ENCODE peak calls at places on chromosome 1, in eight cellular contexts. One of them, this sample, is unnamed.
A peak's percentile ranks its signal among the peaks of the same experiment; 100 is the strongest.

GRCh38 chr1:23372481-23372880 is 2.8 kb upstream of the ZNF436 start:
- DNase-seq in activated naive CD4-positive, alpha-beta T cell treated with anti-CD3 and anti-CD28 coated beads for 36 hours: no peak
- DNase-seq in T-helper 9 cell: no peak
- DNase-seq in H7: no peak
- DNase-seq in stimulated activated CD8-positive, alpha-beta memory T cell treated with anti-CD3 and anti-CD28 coated beads, Interleukin-12 subunit alpha, Interleukin-12 subunit beta, amount 100 ng/mL, for 4 hours: no peak
- DNase-seq in NCI-H2029 treated with DMSO at 0.1 percent for 48 hours: no peak
- DNase-seq in choroid plexus epithelial cell: no peak
- DNase-seq in CD8-positive, alpha-beta T cell: no peak
- DNase-seq in this sample: no peak

GRCh38 chr1:95245029-95245428 is 11.0 kb downstream of the RWDD3 start:
- DNase-seq in NCI-H2029 treated with DMSO at 0.1 percent for 48 hours: no peak
- DNase-seq in activated naive CD4-positive, alpha-beta T cell treated with anti-CD3 and anti-CD28 coated beads for 36 hours: no peak
- DNase-seq in CD8-positive, alpha-beta T cell: no peak
- DNase-seq in choroid plexus epithelial cell: no peak
- DNase-seq in stimulated activated CD8-positive, alpha-beta memory T cell treated with anti-CD3 and anti-CD28 coated beads, Interleukin-12 subunit alpha, Interleukin-12 subunit beta, amount 100 ng/mL, for 4 hours: no peak
- DNase-seq in H7: no peak
- DNase-seq in T-helper 9 cell: no peak
- DNase-seq in this sample: no peak

GRCh38 chr1:199122532-199123311 is 483.9 kb downstream of the PTPRC start:
- DNase-seq in CD8-positive, alpha-beta T cell: no peak
- DNase-seq in activated naive CD4-positive, alpha-beta T cell treated with anti-CD3 and anti-CD28 coated beads for 36 hours: no peak
- DNase-seq in T-helper 9 cell: no peak
- DNase-seq in H7: no peak
- DNase-seq in stimulated activated CD8-positive, alpha-beta memory T cell treated with anti-CD3 and anti-CD28 coated beads, Interleukin-12 subunit alpha, Interleukin-12 subunit beta, amount 100 ng/mL, for 4 hours: no peak
- DNase-seq in NCI-H2029 treated with DMSO at 0.1 percent for 48 hours: no peak
- DNase-seq in choroid plexus epithelial cell: peak; percentile 12
- DNase-seq in this sample: peak; percentile 78

GRCh38 chr1:35808376-35809155 is 750 bp downstream of the AGO4 start:
- DNase-seq in activated naive CD4-positive, alpha-beta T cell treated with anti-CD3 and anti-CD28 coated beads for 36 hours: peak; percentile 48
- DNase-seq in stimulated activated CD8-positive, alpha-beta memory T cell treated with anti-CD3 and anti-CD28 coated beads, Interleukin-12 subunit alpha, Interleukin-12 subunit beta, amount 100 ng/mL, for 4 hours: no peak
- DNase-seq in choroid plexus epithelial cell: peak; percentile 13
- DNase-seq in NCI-H2029 treated with DMSO at 0.1 percent for 48 hours: no peak
- DNase-seq in CD8-positive, alpha-beta T cell: peak; percentile 4
- DNase-seq in T-helper 9 cell: no peak
- DNase-seq in H7: peak; percentile 80
- DNase-seq in this sample: peak; percentile 25

GRCh38 chr1:1344672-1345361 is 4.4 kb downstream of the DVL1 start:
- DNase-seq in T-helper 9 cell: no peak
- DNase-seq in choroid plexus epithelial cell: peak; percentile 51
- DNase-seq in stimulated activated CD8-positive, alpha-beta memory T cell treated with anti-CD3 and anti-CD28 coated beads, Interleukin-12 subunit alpha, Interleukin-12 subunit beta, amount 100 ng/mL, for 4 hours: peak; percentile 37
- DNase-seq in NCI-H2029 treated with DMSO at 0.1 percent for 48 hours: no peak
- DNase-seq in H7: peak; percentile 91
- DNase-seq in CD8-positive, alpha-beta T cell: no peak
- DNase-seq in activated naive CD4-positive, alpha-beta T cell treated with anti-CD3 and anti-CD28 coated beads for 36 hours: peak; percentile 55
- DNase-seq in this sample: no peak

GRCh38 chr1:43799656-43800629 is 92.6 kb downstream of the ST3GAL3 start:
- DNase-seq in stimulated activated CD8-positive, alpha-beta memory T cell treated with anti-CD3 and anti-CD28 coated beads, Interleukin-12 subunit alpha, Interleukin-12 subunit beta, amount 100 ng/mL, for 4 hours: no peak
- DNase-seq in choroid plexus epithelial cell: peak; percentile 68
- DNase-seq in activated naive CD4-positive, alpha-beta T cell treated with anti-CD3 and anti-CD28 coated beads for 36 hours: no peak
- DNase-seq in CD8-positive, alpha-beta T cell: no peak
- DNase-seq in H7: no peak
- DNase-seq in T-helper 9 cell: no peak
- DNase-seq in NCI-H2029 treated with DMSO at 0.1 percent for 48 hours: no peak
- DNase-seq in this sample: peak; percentile 30

GRCh38 chr1:12615916-12616708 is 1.9 kb downstream of the DHRS3 start:
- DNase-seq in NCI-H2029 treated with DMSO at 0.1 percent for 48 hours: no peak
- DNase-seq in CD8-positive, alpha-beta T cell: no peak
- DNase-seq in stimulated activated CD8-positive, alpha-beta memory T cell treated with anti-CD3 and anti-CD28 coated beads, Interleukin-12 subunit alpha, Interleukin-12 subunit beta, amount 100 ng/mL, for 4 hours: no peak
- DNase-seq in T-helper 9 cell: no peak
- DNase-seq in choroid plexus epithelial cell: peak; percentile 55
- DNase-seq in H7: peak; percentile 84
- DNase-seq in activated naive CD4-positive, alpha-beta T cell treated with anti-CD3 and anti-CD28 coated beads for 36 hours: peak; percentile 34
- DNase-seq in this sample: peak; percentile 42

GRCh38 chr1:231093158-231093922 is 53.3 kb upstream of the FAM89A start:
- DNase-seq in stimulated activated CD8-positive, alpha-beta memory T cell treated with anti-CD3 and anti-CD28 coated beads, Interleukin-12 subunit alpha, Interleukin-12 subunit beta, amount 100 ng/mL, for 4 hours: no peak
- DNase-seq in activated naive CD4-positive, alpha-beta T cell treated with anti-CD3 and anti-CD28 coated beads for 36 hours: no peak
- DNase-seq in T-helper 9 cell: no peak
- DNase-seq in CD8-positive, alpha-beta T cell: no peak
- DNase-seq in H7: no peak
- DNase-seq in NCI-H2029 treated with DMSO at 0.1 percent for 48 hours: no peak
- DNase-seq in choroid plexus epithelial cell: peak; percentile 13
- DNase-seq in this sample: no peak

GRCh38 chr1:52057876-52058275 is 1.8 kb downstream of the BTF3L4 start:
- DNase-seq in CD8-positive, alpha-beta T cell: no peak
- DNase-seq in H7: no peak
- DNase-seq in choroid plexus epithelial cell: peak; percentile 10
- DNase-seq in T-helper 9 cell: no peak
- DNase-seq in activated naive CD4-positive, alpha-beta T cell treated with anti-CD3 and anti-CD28 coated beads for 36 hours: no peak
- DNase-seq in stimulated activated CD8-positive, alpha-beta memory T cell treated with anti-CD3 and anti-CD28 coated beads, Interleukin-12 subunit alpha, Interleukin-12 subunit beta, amount 100 ng/mL, for 4 hours: no peak
- DNase-seq in NCI-H2029 treated with DMSO at 0.1 percent for 48 hours: no peak
- DNase-seq in this sample: peak; percentile 22

GRCh38 chr1:238252033-238252802 is 361.5 kb upstream of the ZP4 start:
- DNase-seq in H7: peak; percentile 61
- DNase-seq in stimulated activated CD8-positive, alpha-beta memory T cell treated with anti-CD3 and anti-CD28 coated beads, Interleukin-12 subunit alpha, Interleukin-12 subunit beta, amount 100 ng/mL, for 4 hours: no peak
- DNase-seq in NCI-H2029 treated with DMSO at 0.1 percent for 48 hours: no peak
- DNase-seq in T-helper 9 cell: no peak
- DNase-seq in choroid plexus epithelial cell: peak; percentile 66
- DNase-seq in CD8-positive, alpha-beta T cell: no peak
- DNase-seq in activated naive CD4-positive, alpha-beta T cell treated with anti-CD3 and anti-CD28 coated beads for 36 hours: peak; percentile 57
- DNase-seq in this sample: peak; percentile 69

GRCh38 chr1:11176081-11176706 is 13.0 kb upstream of the ANGPTL7 start:
- DNase-seq in activated naive CD4-positive, alpha-beta T cell treated with anti-CD3 and anti-CD28 coated beads for 36 hours: no peak
- DNase-seq in NCI-H2029 treated with DMSO at 0.1 percent for 48 hours: no peak
- DNase-seq in H7: no peak
- DNase-seq in CD8-positive, alpha-beta T cell: no peak
- DNase-seq in stimulated activated CD8-positive, alpha-beta memory T cell treated with anti-CD3 and anti-CD28 coated beads, Interleukin-12 subunit alpha, Interleukin-12 subunit beta, amount 100 ng/mL, for 4 hours: no peak
- DNase-seq in choroid plexus epithelial cell: peak; percentile 17
- DNase-seq in T-helper 9 cell: no peak
- DNase-seq in this sample: peak; percentile 17

GRCh38 chr1:207495816-207496792 is at the start of gene CR1:
- DNase-seq in CD8-positive, alpha-beta T cell: no peak
- DNase-seq in T-helper 9 cell: peak; percentile 20
- DNase-seq in choroid plexus epithelial cell: peak; percentile 2
- DNase-seq in stimulated activated CD8-positive, alpha-beta memory T cell treated with anti-CD3 and anti-CD28 coated beads, Interleukin-12 subunit alpha, Interleukin-12 subunit beta, amount 100 ng/mL, for 4 hours: peak; percentile 8
- DNase-seq in activated naive CD4-positive, alpha-beta T cell treated with anti-CD3 and anti-CD28 coated beads for 36 hours: peak; percentile 43
- DNase-seq in H7: peak; percentile 52
- DNase-seq in NCI-H2029 treated with DMSO at 0.1 percent for 48 hours: no peak
- DNase-seq in this sample: no peak

GRCh38 chr1:22635436-22635835 is 992 bp upstream of the C1QA start:
- DNase-seq in H7: no peak
- DNase-seq in choroid plexus epithelial cell: no peak
- DNase-seq in CD8-positive, alpha-beta T cell: no peak
- DNase-seq in NCI-H2029 treated with DMSO at 0.1 percent for 48 hours: no peak
- DNase-seq in T-helper 9 cell: no peak
- DNase-seq in activated naive CD4-positive, alpha-beta T cell treated with anti-CD3 and anti-CD28 coated beads for 36 hours: no peak
- DNase-seq in stimulated activated CD8-positive, alpha-beta memory T cell treated with anti-CD3 and anti-CD28 coated beads, Interleukin-12 subunit alpha, Interleukin-12 subunit beta, amount 100 ng/mL, for 4 hours: no peak
- DNase-seq in this sample: no peak

GRCh38 chr1:66231162-66232077 is 302.5 kb upstream of the SGIP1 start:
- DNase-seq in H7: no peak
- DNase-seq in T-helper 9 cell: no peak
- DNase-seq in stimulated activated CD8-positive, alpha-beta memory T cell treated with anti-CD3 and anti-CD28 coated beads, Interleukin-12 subunit alpha, Interleukin-12 subunit beta, amount 100 ng/mL, for 4 hours: no peak
- DNase-seq in choroid plexus epithelial cell: peak; percentile 42
- DNase-seq in NCI-H2029 treated with DMSO at 0.1 percent for 48 hours: no peak
- DNase-seq in activated naive CD4-positive, alpha-beta T cell treated with anti-CD3 and anti-CD28 coated beads for 36 hours: no peak
- DNase-seq in CD8-positive, alpha-beta T cell: no peak
- DNase-seq in this sample: peak; percentile 58

GRCh38 chr1:76075877-76076276 is 1.3 kb downstream of the ST6GALNAC3 start:
- DNase-seq in T-helper 9 cell: no peak
- DNase-seq in activated naive CD4-positive, alpha-beta T cell treated with anti-CD3 and anti-CD28 coated beads for 36 hours: no peak
- DNase-seq in choroid plexus epithelial cell: peak; percentile 57
- DNase-seq in H7: no peak
- DNase-seq in stimulated activated CD8-positive, alpha-beta memory T cell treated with anti-CD3 and anti-CD28 coated beads, Interleukin-12 subunit alpha, Interleukin-12 subunit beta, amount 100 ng/mL, for 4 hours: no peak
- DNase-seq in NCI-H2029 treated with DMSO at 0.1 percent for 48 hours: no peak
- DNase-seq in CD8-positive, alpha-beta T cell: no peak
- DNase-seq in this sample: peak; percentile 58

GRCh38 chr1:1358433-1359201 is at the start of gene MXRA8:
- DNase-seq in stimulated activated CD8-positive, alpha-beta memory T cell treated with anti-CD3 and anti-CD28 coated beads, Interleukin-12 subunit alpha, Interleukin-12 subunit beta, amount 100 ng/mL, for 4 hours: no peak
- DNase-seq in choroid plexus epithelial cell: peak; percentile 68
- DNase-seq in T-helper 9 cell: no peak
- DNase-seq in activated naive CD4-positive, alpha-beta T cell treated with anti-CD3 and anti-CD28 coated beads for 36 hours: no peak
- DNase-seq in CD8-positive, alpha-beta T cell: no peak
- DNase-seq in NCI-H2029 treated with DMSO at 0.1 percent for 48 hours: no peak
- DNase-seq in H7: peak; percentile 94
- DNase-seq in this sample: peak; percentile 90

GRCh38 chr1:25447547-25447946 is 16.9 kb downstream of the MACO1 start:
- DNase-seq in choroid plexus epithelial cell: no peak
- DNase-seq in NCI-H2029 treated with DMSO at 0.1 percent for 48 hours: no peak
- DNase-seq in stimulated activated CD8-positive, alpha-beta memory T cell treated with anti-CD3 and anti-CD28 coated beads, Interleukin-12 subunit alpha, Interleukin-12 subunit beta, amount 100 ng/mL, for 4 hours: no peak
- DNase-seq in H7: no peak
- DNase-seq in CD8-positive, alpha-beta T cell: no peak
- DNase-seq in activated naive CD4-positive, alpha-beta T cell treated with anti-CD3 and anti-CD28 coated beads for 36 hours: peak; percentile 50
- DNase-seq in T-helper 9 cell: no peak
- DNase-seq in this sample: no peak

GRCh38 chr1:88985033-88985432 is 7.4 kb downstream of the KYAT3 start:
- DNase-seq in CD8-positive, alpha-beta T cell: no peak
- DNase-seq in stimulated activated CD8-positive, alpha-beta memory T cell treated with anti-CD3 and anti-CD28 coated beads, Interleukin-12 subunit alpha, Interleukin-12 subunit beta, amount 100 ng/mL, for 4 hours: no peak
- DNase-seq in activated naive CD4-positive, alpha-beta T cell treated with anti-CD3 and anti-CD28 coated beads for 36 hours: no peak
- DNase-seq in T-helper 9 cell: no peak
- DNase-seq in choroid plexus epithelial cell: peak; percentile 92
- DNase-seq in NCI-H2029 treated with DMSO at 0.1 percent for 48 hours: peak; percentile 76
- DNase-seq in H7: no peak
- DNase-seq in this sample: peak; percentile 96

GRCh38 chr1:48236716-48237470 is 14.4 kb downstream of the SLC5A9 start:
- DNase-seq in activated naive CD4-positive, alpha-beta T cell treated with anti-CD3 and anti-CD28 coated beads for 36 hours: no peak
- DNase-seq in H7: peak; percentile 67
- DNase-seq in choroid plexus epithelial cell: peak; percentile 80
- DNase-seq in T-helper 9 cell: no peak
- DNase-seq in CD8-positive, alpha-beta T cell: no peak
- DNase-seq in stimulated activated CD8-positive, alpha-beta memory T cell treated with anti-CD3 and anti-CD28 coated beads, Interleukin-12 subunit alpha, Interleukin-12 subunit beta, amount 100 ng/mL, for 4 hours: no peak
- DNase-seq in NCI-H2029 treated with DMSO at 0.1 percent for 48 hours: peak; percentile 53
- DNase-seq in this sample: peak; percentile 41

GRCh38 chr1:112472142-112472541 is 36.6 kb upstream of the WNT2B start:
- DNase-seq in activated naive CD4-positive, alpha-beta T cell treated with anti-CD3 and anti-CD28 coated beads for 36 hours: no peak
- DNase-seq in H7: no peak
- DNase-seq in CD8-positive, alpha-beta T cell: no peak
- DNase-seq in stimulated activated CD8-positive, alpha-beta memory T cell treated with anti-CD3 and anti-CD28 coated beads, Interleukin-12 subunit alpha, Interleukin-12 subunit beta, amount 100 ng/mL, for 4 hours: no peak
- DNase-seq in T-helper 9 cell: no peak
- DNase-seq in NCI-H2029 treated with DMSO at 0.1 percent for 48 hours: no peak
- DNase-seq in choroid plexus epithelial cell: no peak
- DNase-seq in this sample: no peak

GRCh38 chr1:185008746-185009360 is 34.5 kb upstream of the NIBAN1 start:
- DNase-seq in activated naive CD4-positive, alpha-beta T cell treated with anti-CD3 and anti-CD28 coated beads for 36 hours: no peak
- DNase-seq in NCI-H2029 treated with DMSO at 0.1 percent for 48 hours: no peak
- DNase-seq in choroid plexus epithelial cell: no peak
- DNase-seq in CD8-positive, alpha-beta T cell: no peak
- DNase-seq in T-helper 9 cell: no peak
- DNase-seq in stimulated activated CD8-positive, alpha-beta memory T cell treated with anti-CD3 and anti-CD28 coated beads, Interleukin-12 subunit alpha, Interleukin-12 subunit beta, amount 100 ng/mL, for 4 hours: no peak
- DNase-seq in H7: no peak
- DNase-seq in this sample: no peak

GRCh38 chr1:173005196-173005864 is 45.4 kb downstream of the TNFSF18 start:
- DNase-seq in CD8-positive, alpha-beta T cell: no peak
- DNase-seq in NCI-H2029 treated with DMSO at 0.1 percent for 48 hours: no peak
- DNase-seq in choroid plexus epithelial cell: peak; percentile 48
- DNase-seq in activated naive CD4-positive, alpha-beta T cell treated with anti-CD3 and anti-CD28 coated beads for 36 hours: no peak
- DNase-seq in stimulated activated CD8-positive, alpha-beta memory T cell treated with anti-CD3 and anti-CD28 coated beads, Interleukin-12 subunit alpha, Interleukin-12 subunit beta, amount 100 ng/mL, for 4 hours: no peak
- DNase-seq in H7: no peak
- DNase-seq in T-helper 9 cell: no peak
- DNase-seq in this sample: no peak

GRCh38 chr1:226051356-226051755 is 11.2 kb upstream of the H3-3A start:
- DNase-seq in activated naive CD4-positive, alpha-beta T cell treated with anti-CD3 and anti-CD28 coated beads for 36 hours: no peak
- DNase-seq in NCI-H2029 treated with DMSO at 0.1 percent for 48 hours: no peak
- DNase-seq in stimulated activated CD8-positive, alpha-beta memory T cell treated with anti-CD3 and anti-CD28 coated beads, Interleukin-12 subunit alpha, Interleukin-12 subunit beta, amount 100 ng/mL, for 4 hours: no peak
- DNase-seq in choroid plexus epithelial cell: no peak
- DNase-seq in H7: no peak
- DNase-seq in T-helper 9 cell: no peak
- DNase-seq in CD8-positive, alpha-beta T cell: no peak
- DNase-seq in this sample: peak; percentile 26

GRCh38 chr1:108036796-108037545 is 72.0 kb upstream of the VAV3 start:
- DNase-seq in H7: no peak
- DNase-seq in stimulated activated CD8-positive, alpha-beta memory T cell treated with anti-CD3 and anti-CD28 coated beads, Interleukin-12 subunit alpha, Interleukin-12 subunit beta, amount 100 ng/mL, for 4 hours: no peak
- DNase-seq in NCI-H2029 treated with DMSO at 0.1 percent for 48 hours: no peak
- DNase-seq in activated naive CD4-positive, alpha-beta T cell treated with anti-CD3 and anti-CD28 coated beads for 36 hours: no peak
- DNase-seq in CD8-positive, alpha-beta T cell: no peak
- DNase-seq in choroid plexus epithelial cell: no peak
- DNase-seq in T-helper 9 cell: no peak
- DNase-seq in this sample: no peak

GRCh38 chr1:32464716-32465540 is at the start of gene ZBTB8B:
- DNase-seq in H7: peak; percentile 100
- DNase-seq in CD8-positive, alpha-beta T cell: no peak
- DNase-seq in choroid plexus epithelial cell: peak; percentile 88
- DNase-seq in NCI-H2029 treated with DMSO at 0.1 percent for 48 hours: peak; percentile 84
- DNase-seq in activated naive CD4-positive, alpha-beta T cell treated with anti-CD3 and anti-CD28 coated beads for 36 hours: peak; percentile 48
- DNase-seq in T-helper 9 cell: no peak
- DNase-seq in stimulated activated CD8-positive, alpha-beta memory T cell treated with anti-CD3 and anti-CD28 coated beads, Interleukin-12 subunit alpha, Interleukin-12 subunit beta, amount 100 ng/mL, for 4 hours: no peak
- DNase-seq in this sample: peak; percentile 90

GRCh38 chr1:42931108-42931539 is 27.5 kb downstream of the SLC2A1 start:
- DNase-seq in CD8-positive, alpha-beta T cell: peak; percentile 46
- DNase-seq in activated naive CD4-positive, alpha-beta T cell treated with anti-CD3 and anti-CD28 coated beads for 36 hours: peak; percentile 65
- DNase-seq in choroid plexus epithelial cell: peak; percentile 66
- DNase-seq in T-helper 9 cell: peak; percentile 35
- DNase-seq in NCI-H2029 treated with DMSO at 0.1 percent for 48 hours: no peak
- DNase-seq in H7: peak; percentile 96
- DNase-seq in stimulated activated CD8-positive, alpha-beta memory T cell treated with anti-CD3 and anti-CD28 coated beads, Interleukin-12 subunit alpha, Interleukin-12 subunit beta, amount 100 ng/mL, for 4 hours: no peak
- DNase-seq in this sample: peak; percentile 56

GRCh38 chr1:30847358-30847972 is 61.1 kb downstream of the SDC3 start:
- DNase-seq in choroid plexus epithelial cell: peak; percentile 38
- DNase-seq in activated naive CD4-positive, alpha-beta T cell treated with anti-CD3 and anti-CD28 coated beads for 36 hours: no peak
- DNase-seq in H7: peak; percentile 86
- DNase-seq in NCI-H2029 treated with DMSO at 0.1 percent for 48 hours: no peak
- DNase-seq in CD8-positive, alpha-beta T cell: no peak
- DNase-seq in stimulated activated CD8-positive, alpha-beta memory T cell treated with anti-CD3 and anti-CD28 coated beads, Interleukin-12 subunit alpha, Interleukin-12 subunit beta, amount 100 ng/mL, for 4 hours: no peak
- DNase-seq in T-helper 9 cell: no peak
- DNase-seq in this sample: peak; percentile 63

GRCh38 chr1:115544131-115544530 is 97.6 kb upstream of the VANGL1 start:
- DNase-seq in H7: no peak
- DNase-seq in choroid plexus epithelial cell: peak; percentile 51
- DNase-seq in stimulated activated CD8-positive, alpha-beta memory T cell treated with anti-CD3 and anti-CD28 coated beads, Interleukin-12 subunit alpha, Interleukin-12 subunit beta, amount 100 ng/mL, for 4 hours: no peak
- DNase-seq in T-helper 9 cell: no peak
- DNase-seq in activated naive CD4-positive, alpha-beta T cell treated with anti-CD3 and anti-CD28 coated beads for 36 hours: no peak
- DNase-seq in CD8-positive, alpha-beta T cell: no peak
- DNase-seq in NCI-H2029 treated with DMSO at 0.1 percent for 48 hours: no peak
- DNase-seq in this sample: peak; percentile 47

GRCh38 chr1:64873576-64873975 is 92.8 kb downstream of the JAK1 start:
- DNase-seq in choroid plexus epithelial cell: no peak
- DNase-seq in T-helper 9 cell: no peak
- DNase-seq in stimulated activated CD8-positive, alpha-beta memory T cell treated with anti-CD3 and anti-CD28 coated beads, Interleukin-12 subunit alpha, Interleukin-12 subunit beta, amount 100 ng/mL, for 4 hours: no peak
- DNase-seq in H7: no peak
- DNase-seq in CD8-positive, alpha-beta T cell: no peak
- DNase-seq in activated naive CD4-positive, alpha-beta T cell treated with anti-CD3 and anti-CD28 coated beads for 36 hours: no peak
- DNase-seq in NCI-H2029 treated with DMSO at 0.1 percent for 48 hours: no peak
- DNase-seq in this sample: no peak

This sample was measured in cardiac fibroblast.